ENCODE peak calls at places on chromosomes 4 and X, in four cellular contexts. J is pancreas, M is fibroblast of the aortic adventitia, A is heart right ventricle. Z is an unnamed sample.

GRCh38 chrX:118807151-118808017 is 16.2 kb upstream of the ZCCHC12 start:
- DNase-seq in A (peak), J (no peak), M (peak), Z (no peak)

GRCh38 chr4:5732158-5732557 is 21.2 kb downstream of the EVC start:
- DNase-seq in J (no peak), M (no peak), A (no peak), Z (no peak)

GRCh38 chrX:40996886-40997530 is 88.2 kb upstream of the USP9X start:
- DNase-seq in J (no peak), A (peak), M (peak), Z (no peak)

GRCh38 chr4:185589067-185589844 is 53.9 kb upstream of the PDLIM3 start:
- DNase-seq in M (peak), J (no peak), A (no peak), Z (no peak)

GRCh38 chr4:19675172-19675811 is 576.4 kb upstream of the SLIT2 start:
- DNase-seq in A (no peak), M (peak), J (no peak), Z (no peak)

GRCh38 chr4:158904815-158905214 is 136.0 kb downstream of the FNIP2 start:
- DNase-seq in M (no peak), A (no peak), J (no peak), Z (no peak)

GRCh38 chrX:154022716-154023115 is 3.0 kb upstream of the IRAK1 start:
- DNase-seq in J (no peak), A (no peak), M (no peak), Z (no peak)

GRCh38 chr4:183355405-183355804 is 33.2 kb upstream of the CLDN24 start:
- DNase-seq in J (no peak), A (no peak), M (peak), Z (no peak)

GRCh38 chr4:16897991-16898827 is at the start of gene LDB2:
- DNase-seq in J (no peak), A (peak), M (peak), Z (no peak)

GRCh38 chr4:111776546-111776945 is 368.7 kb upstream of the FAM241A start:
- DNase-seq in M (no peak), A (no peak), J (no peak), Z (no peak)

GRCh38 chrX:38055170-38055847 is 49.0 kb downstream of the SYTL5 start:
- DNase-seq in J (no peak), A (no peak), M (peak), Z (no peak)

GRCh38 chrX:11998944-11999343 is 139.3 kb upstream of the FRMPD4 start:
- DNase-seq in A (no peak), J (no peak), M (no peak), Z (no peak)

GRCh38 chrX:151228935-151229334 is 52.6 kb downstream of the GPR50 start:
- DNase-seq in J (no peak), M (no peak), A (no peak), Z (no peak)

GRCh38 chrX:37871626-37872302 is 24.4 kb upstream of the DYNLT3 start:
- DNase-seq in A (peak), J (no peak), M (peak), Z (no peak)

GRCh38 chr4:7420661-7421040 is 14.1 kb downstream of the PSAPL1 start:
- DNase-seq in M (no peak), J (no peak), A (no peak), Z (peak)

GRCh38 chr4:150315175-150315574 is 236.9 kb downstream of the DCLK2 start:
- DNase-seq in J (no peak), M (peak), A (no peak), Z (no peak)

GRCh38 chrX:130024127-130024526 is 41.7 kb downstream of the BCORL1 start:
- DNase-seq in M (peak), J (no peak), A (peak), Z (peak)

GRCh38 chrX:116290359-116290758 is 119.8 kb downstream of the AGTR2 start:
- DNase-seq in J (no peak), M (no peak), A (no peak), Z (no peak)

GRCh38 chr4:120843840-120844527 is 78.5 kb downstream of the PRDM5 start:
- DNase-seq in M (no peak), A (no peak), J (no peak), Z (no peak)

GRCh38 chr4:90039122-90039521 is 88.1 kb upstream of the CCSER1 start:
- DNase-seq in A (no peak), M (no peak), J (peak), Z (no peak)

GRCh38 chr4:162506253-162506652 is 342.5 kb upstream of the FSTL5 start:
- DNase-seq in J (no peak), M (no peak), A (no peak), Z (no peak)

GRCh38 chr4:88208146-88208545 is 49.7 kb upstream of the ABCG2 start:
- DNase-seq in M (no peak), J (no peak), A (no peak), Z (no peak)

GRCh38 chrX:34299451-34299967 is 167.4 kb upstream of the FAM47A start:
- DNase-seq in J (no peak), M (no peak), A (no peak), Z (no peak)

GRCh38 chr4:1542516-1543320 is 136.5 kb upstream of the NKX1-1 start:
- DNase-seq in M (no peak), A (no peak), J (peak), Z (no peak)

GRCh38 chr4:72302981-72303704 is 265.9 kb downstream of the ADAMTS3 start:
- DNase-seq in M (peak), J (no peak), A (no peak), Z (no peak)

GRCh38 chrX:40749874-40750273 is 14.5 kb upstream of the MED14 start:
- DNase-seq in J (no peak), M (no peak), A (no peak), Z (no peak)

GRCh38 chrX:87409113-87409841 is 108.3 kb upstream of the KLHL4 start:
- DNase-seq in A (peak), M (peak), J (peak), Z (peak)

GRCh38 chr4:139229534-139230039 is 50.4 kb downstream of the MGARP start:
- DNase-seq in J (no peak), M (peak), A (peak), Z (no peak)

GRCh38 chr4:165654556-165654955 is 218.5 kb upstream of the TLL1 start:
- DNase-seq in J (no peak), M (no peak), A (no peak), Z (no peak)
- H3K4me3 ChIP-seq in J (no peak), M (no peak), A (no peak), Z (no peak)

DNA sequence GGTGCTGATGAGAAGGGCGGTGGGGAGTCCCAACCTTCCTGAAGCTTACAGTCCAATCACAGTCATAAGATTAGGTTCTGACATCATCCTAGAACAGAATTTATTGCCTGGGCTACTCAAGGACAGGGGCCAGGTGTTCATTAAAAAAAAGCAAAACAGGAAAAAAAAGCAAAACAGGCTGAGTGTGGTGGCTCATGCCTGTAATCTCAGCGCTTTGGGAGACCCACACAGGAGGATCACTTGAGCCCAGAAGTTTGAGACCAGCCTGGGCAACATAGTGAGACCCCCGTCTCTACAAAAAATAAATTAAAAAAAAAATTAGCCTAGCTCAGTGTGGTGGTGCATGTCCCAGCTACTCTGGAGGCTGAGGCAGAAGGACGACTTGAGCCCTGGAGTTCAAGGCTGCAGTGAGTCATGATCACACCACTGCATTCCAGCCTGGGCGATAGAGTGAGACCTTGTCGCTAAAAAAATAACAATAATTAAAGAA is 3.0 kb downstream of the RAB9A start:
- DNase-seq in A (no peak), J (no peak), M (no peak), Z (no peak)
- H3K4me3 ChIP-seq in A (no peak), J (no peak), M (no peak), Z (no peak)

GRCh38 chr4:110641218-110641617 is 18.3 kb upstream of the PITX2 start:
- DNase-seq in J (no peak), M (no peak), A (no peak), Z (no peak)

GRCh38 chr4:110637408-110638131 is 14.7 kb upstream of the PITX2 start:
- DNase-seq in J (no peak), M (no peak), A (no peak), Z (no peak)

GRCh38 chr4:110638347-110638746 is 15.5 kb upstream of the PITX2 start:
- DNase-seq in A (no peak), J (no peak), M (no peak), Z (no peak)

GRCh38 chr4:110640608-110641007 is 17.7 kb upstream of the PITX2 start:
- DNase-seq in M (no peak), A (no peak), J (no peak), Z (no peak)

GRCh38 chr4:110639207-110640092 is 16.6 kb upstream of the PITX2 start:
- DNase-seq in J (no peak), A (no peak), M (no peak), Z (no peak)
- H3K4me3 ChIP-seq in J (no peak), A (no peak), M (no peak), Z (no peak)

DNA sequence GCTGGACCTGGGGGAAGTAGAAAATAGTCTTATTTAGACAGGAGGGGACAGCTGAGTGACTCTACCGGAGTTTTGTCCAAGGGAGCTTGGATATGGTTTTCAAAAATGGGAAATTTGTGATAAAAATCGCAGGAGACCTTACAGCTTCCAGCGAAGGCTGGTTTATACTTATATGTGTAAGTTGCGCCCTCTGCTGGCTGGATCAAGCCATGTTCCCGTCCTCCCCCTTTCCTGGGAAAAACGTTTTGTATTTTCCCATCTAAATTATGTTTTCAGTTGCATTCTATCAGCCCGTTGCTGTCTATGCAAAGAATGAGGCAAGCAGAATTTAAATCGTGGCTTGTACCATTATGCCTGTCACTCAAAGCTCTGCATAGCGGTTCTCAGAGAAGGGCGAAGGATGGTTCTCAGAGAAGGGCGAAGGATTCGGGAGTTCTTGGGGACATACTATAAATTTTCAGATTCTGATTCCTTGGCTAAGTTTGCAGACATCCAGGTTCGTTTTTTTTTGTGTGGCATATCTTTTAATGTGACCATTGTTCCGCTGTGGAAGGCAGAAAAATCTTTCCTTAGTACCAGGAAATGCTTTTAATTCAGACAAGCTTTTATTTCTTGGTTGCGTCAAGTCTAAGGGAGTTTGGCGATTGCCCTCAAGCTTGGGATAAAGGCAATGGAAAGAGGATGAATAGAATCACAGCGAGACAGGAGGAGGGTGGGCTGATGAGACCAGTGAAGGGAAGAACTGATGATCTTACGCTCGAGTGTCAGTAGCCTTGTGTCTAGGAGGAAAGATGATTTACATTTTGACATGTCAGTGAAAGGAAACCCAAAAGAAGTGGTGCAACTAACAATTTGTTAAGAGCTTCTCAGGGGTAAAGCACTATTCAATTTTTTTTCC is 128.5 kb upstream of the ARX start:
- DNase-seq in M (peak), A (peak), J (peak), Z (peak)
- H3K4me3 ChIP-seq in M (peak), A (no peak), J (no peak), Z (no peak)

DNA sequence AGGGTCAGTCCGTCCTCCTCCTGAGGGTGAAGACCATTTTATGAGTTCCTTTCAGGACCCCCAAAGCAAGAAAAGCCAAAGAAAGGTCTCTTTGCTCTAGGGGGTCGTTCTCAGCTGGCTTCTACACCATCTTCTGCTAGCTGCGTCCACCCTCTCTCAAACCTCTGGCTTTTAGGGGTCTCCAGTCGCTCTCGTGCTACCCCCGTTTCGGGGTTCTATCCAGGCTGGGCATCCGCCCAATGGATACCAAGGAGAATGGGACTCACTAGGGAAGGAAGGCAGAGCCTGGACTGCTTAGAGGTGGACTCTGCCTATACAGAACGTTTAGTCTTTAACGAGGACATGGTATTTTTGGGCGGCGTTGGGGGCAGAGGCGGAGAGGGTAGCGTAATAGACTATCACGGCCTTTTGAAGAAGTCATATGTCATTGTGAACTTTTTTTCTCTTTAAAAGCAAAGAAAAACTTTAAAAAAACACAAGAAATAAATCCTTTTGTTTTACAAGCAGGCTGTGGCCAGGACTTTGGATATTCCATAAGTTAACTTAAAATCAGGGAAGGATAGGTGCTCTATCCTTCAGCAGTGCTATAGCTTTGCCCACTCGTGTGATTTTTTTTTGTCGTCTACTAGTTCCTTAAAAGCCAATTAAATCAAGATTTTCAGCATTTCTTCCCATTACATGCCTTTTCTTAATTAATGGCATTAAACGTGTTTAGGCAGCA is 7.1 kb upstream of the PITX2 start:
- DNase-seq in M (no peak), A (no peak), J (no peak), Z (no peak)
- H3K4me3 ChIP-seq in M (no peak), A (no peak), J (no peak), Z (no peak)

GRCh38 chr4:101039367-101039766 is 308.0 kb downstream of the PPP3CA start:
- DNase-seq in A (no peak), J (no peak), M (no peak), Z (no peak)
- H3K4me3 ChIP-seq in A (no peak), J (no peak), M (no peak), Z (no peak)